ENCODE peak calls at places on chromosome 15, in seven cellular contexts. One of them, this sample, is unnamed. For H3K36me3, the result is how much of the 10 kb centered on the place peaks cover.

GRCh38 chr15:92845109-92845508 is 55.0 kb upstream of the CHD2 start:
- DNase-seq in MM.1S: peak
- DNase-seq in adipocyte: peak
- DNase-seq in heart right ventricle: no peak
- DNase-seq in body of pancreas: no peak
- DNase-seq in left ventricle myocardium inferior: no peak
- DNase-seq in cardiac muscle cell: no peak
- DNase-seq in this sample: no peak

GRCh38 chr15:69591905-69592508 is 139.4 kb downstream of the RPLP1 start:
- DNase-seq in heart right ventricle: no peak
- DNase-seq in MM.1S: no peak
- DNase-seq in adipocyte: no peak
- DNase-seq in body of pancreas: peak
- DNase-seq in left ventricle myocardium inferior: no peak
- DNase-seq in cardiac muscle cell: no peak
- DNase-seq in this sample: no peak

GRCh38 chr15:89070197-89071124 is 17.8 kb upstream of the ABHD2 start:
- DNase-seq in cardiac muscle cell: no peak
- DNase-seq in body of pancreas: no peak
- DNase-seq in MM.1S: no peak
- DNase-seq in left ventricle myocardium inferior: no peak
- DNase-seq in adipocyte: no peak
- DNase-seq in heart right ventricle: no peak
- DNase-seq in this sample: no peak

GRCh38 chr15:62153228-62153627 is 11.9 kb downstream of the C2CD4B start:
- DNase-seq in cardiac muscle cell: no peak
- DNase-seq in body of pancreas: no peak
- DNase-seq in MM.1S: no peak
- DNase-seq in heart right ventricle: no peak
- DNase-seq in adipocyte: no peak
- DNase-seq in left ventricle myocardium inferior: no peak
- DNase-seq in this sample: no peak

GRCh38 chr15:64267331-64267973 is 88.5 kb downstream of the CSNK1G1 start:
- DNase-seq in cardiac muscle cell: no peak
- DNase-seq in adipocyte: no peak
- DNase-seq in MM.1S: no peak
- DNase-seq in left ventricle myocardium inferior: no peak
- DNase-seq in body of pancreas: no peak
- DNase-seq in heart right ventricle: no peak
- DNase-seq in this sample: no peak

GRCh38 chr15:65918936-65919335 is 49.6 kb downstream of the RAB11A start:
- DNase-seq in adipocyte: no peak
- DNase-seq in body of pancreas: no peak
- DNase-seq in heart right ventricle: no peak
- DNase-seq in MM.1S: no peak
- DNase-seq in left ventricle myocardium inferior: no peak
- DNase-seq in cardiac muscle cell: no peak
- DNase-seq in this sample: no peak

GRCh38 chr15:60379466-60380274 is 18.1 kb downstream of the ANXA2 start:
- DNase-seq in body of pancreas: no peak
- DNase-seq in cardiac muscle cell: peak
- DNase-seq in MM.1S: no peak
- DNase-seq in heart right ventricle: no peak
- DNase-seq in adipocyte: peak
- DNase-seq in left ventricle myocardium inferior: no peak
- DNase-seq in this sample: no peak

GRCh38 chr15:80660114-80660513 is 35.0 kb upstream of the ABHD17C start:
- DNase-seq in heart right ventricle: no peak
- DNase-seq in left ventricle myocardium inferior: no peak
- DNase-seq in body of pancreas: peak
- DNase-seq in cardiac muscle cell: peak
- DNase-seq in MM.1S: no peak
- DNase-seq in adipocyte: peak
- DNase-seq in this sample: peak

GRCh38 chr15:50247819-50248650 is 17.5 kb downstream of the HDC start:
- DNase-seq in heart right ventricle: no peak
- DNase-seq in adipocyte: no peak
- DNase-seq in body of pancreas: peak
- DNase-seq in cardiac muscle cell: no peak
- DNase-seq in MM.1S: peak
- DNase-seq in left ventricle myocardium inferior: peak
- DNase-seq in this sample: no peak
- H3K4me3 ChIP-seq in heart right ventricle: no peak
- H3K4me3 ChIP-seq in adipocyte: no peak
- H3K4me3 ChIP-seq in body of pancreas: no peak
- H3K4me3 ChIP-seq in cardiac muscle cell: no peak
- H3K4me3 ChIP-seq in MM.1S: peak
- H3K4me3 ChIP-seq in left ventricle myocardium inferior: no peak
- H3K4me3 ChIP-seq in this sample: no peak

DNA sequence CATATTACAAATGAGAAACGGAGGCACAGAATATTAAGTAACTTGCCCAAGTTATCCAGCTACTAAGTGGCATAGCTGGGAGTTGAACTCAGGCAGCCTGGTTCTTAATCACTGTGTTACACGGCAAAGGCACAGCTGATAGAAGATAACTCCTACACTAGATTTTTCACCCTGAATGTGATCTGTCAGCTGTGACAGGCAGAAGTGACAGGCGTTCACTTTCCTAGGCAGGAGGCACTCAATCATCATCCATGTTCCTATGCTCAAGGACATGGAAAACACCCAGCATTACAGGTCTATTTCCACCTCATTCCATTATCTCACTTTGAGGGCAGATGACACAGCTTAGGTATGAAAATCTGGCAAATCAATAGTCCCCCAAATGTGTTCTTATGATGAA is 35.6 kb downstream of the TBC1D2B start:
- DNase-seq in heart right ventricle: no peak
- DNase-seq in adipocyte: no peak
- DNase-seq in body of pancreas: no peak
- DNase-seq in left ventricle myocardium inferior: no peak
- DNase-seq in MM.1S: no peak
- DNase-seq in cardiac muscle cell: no peak
- DNase-seq in this sample: no peak
- H3K36me3 ChIP-seq in heart right ventricle: under half
- H3K36me3 ChIP-seq in adipocyte: under half
- H3K36me3 ChIP-seq in body of pancreas: under half
- H3K36me3 ChIP-seq in left ventricle myocardium inferior: under half
- H3K36me3 ChIP-seq in MM.1S: under half
- H3K36me3 ChIP-seq in cardiac muscle cell: under half
- H3K36me3 ChIP-seq in this sample: under half

GRCh38 chr15:78880828-78881227 is 8.1 kb downstream of the MORF4L1 start:
- DNase-seq in heart right ventricle: no peak
- DNase-seq in left ventricle myocardium inferior: no peak
- DNase-seq in MM.1S: no peak
- DNase-seq in body of pancreas: no peak
- DNase-seq in adipocyte: peak
- DNase-seq in cardiac muscle cell: no peak
- DNase-seq in this sample: no peak

GRCh38 chr15:78881681-78882080 is 9.0 kb downstream of the MORF4L1 start:
- DNase-seq in left ventricle myocardium inferior: no peak
- DNase-seq in body of pancreas: no peak
- DNase-seq in MM.1S: no peak
- DNase-seq in heart right ventricle: no peak
- DNase-seq in adipocyte: no peak
- DNase-seq in cardiac muscle cell: no peak
- DNase-seq in this sample: no peak

GRCh38 chr15:78878356-78878755 is 5.7 kb downstream of the MORF4L1 start:
- DNase-seq in left ventricle myocardium inferior: no peak
- DNase-seq in body of pancreas: no peak
- DNase-seq in MM.1S: no peak
- DNase-seq in adipocyte: no peak
- DNase-seq in cardiac muscle cell: no peak
- DNase-seq in heart right ventricle: no peak
- DNase-seq in this sample: no peak

GRCh38 chr15:78880242-78880533 is 7.5 kb downstream of the MORF4L1 start:
- DNase-seq in body of pancreas: no peak
- DNase-seq in heart right ventricle: no peak
- DNase-seq in adipocyte: peak
- DNase-seq in cardiac muscle cell: no peak
- DNase-seq in left ventricle myocardium inferior: no peak
- DNase-seq in MM.1S: no peak
- DNase-seq in this sample: no peak

DNA sequence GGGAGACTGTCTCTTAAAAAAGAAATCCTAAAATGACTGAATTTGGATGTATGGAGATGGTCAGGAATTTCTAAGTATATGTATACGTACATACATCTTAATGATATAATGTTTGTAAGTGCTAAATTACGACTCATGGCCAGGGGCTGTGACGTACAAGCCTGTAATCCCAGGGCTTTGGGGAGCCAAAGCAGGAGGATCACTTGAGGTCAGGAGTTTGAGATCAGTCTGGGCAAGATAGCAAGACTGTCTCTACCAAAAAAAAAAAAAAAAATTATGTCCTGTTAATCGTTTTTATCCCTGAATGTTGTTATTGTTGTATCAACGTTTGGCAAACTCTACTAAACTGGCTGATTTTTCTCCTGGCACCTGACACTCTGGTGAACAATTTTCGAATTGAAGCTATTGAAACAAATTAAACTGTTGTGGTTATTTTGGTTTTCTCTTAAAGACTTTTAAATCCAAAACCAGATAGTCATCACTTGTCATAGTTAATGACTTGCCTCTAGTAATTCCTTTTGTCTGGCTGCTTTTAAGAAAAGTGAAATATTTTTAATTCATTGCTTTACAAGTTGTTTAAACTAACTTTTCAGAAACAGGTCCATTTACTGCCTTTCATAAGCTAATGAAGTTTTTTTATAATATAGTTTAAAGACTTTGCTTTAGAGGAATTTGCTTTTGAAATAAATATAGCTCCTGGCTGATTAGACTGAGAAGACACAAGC is 7.0 kb downstream of the MORF4L1 start:
- DNase-seq in body of pancreas: no peak
- DNase-seq in MM.1S: no peak
- DNase-seq in cardiac muscle cell: no peak
- DNase-seq in left ventricle myocardium inferior: no peak
- DNase-seq in heart right ventricle: no peak
- DNase-seq in adipocyte: no peak
- DNase-seq in this sample: no peak
- H3K4me3 ChIP-seq in body of pancreas: no peak
- H3K4me3 ChIP-seq in MM.1S: no peak
- H3K4me3 ChIP-seq in cardiac muscle cell: peak
- H3K4me3 ChIP-seq in left ventricle myocardium inferior: no peak
- H3K4me3 ChIP-seq in heart right ventricle: no peak
- H3K4me3 ChIP-seq in adipocyte: peak
- H3K4me3 ChIP-seq in this sample: no peak

DNA sequence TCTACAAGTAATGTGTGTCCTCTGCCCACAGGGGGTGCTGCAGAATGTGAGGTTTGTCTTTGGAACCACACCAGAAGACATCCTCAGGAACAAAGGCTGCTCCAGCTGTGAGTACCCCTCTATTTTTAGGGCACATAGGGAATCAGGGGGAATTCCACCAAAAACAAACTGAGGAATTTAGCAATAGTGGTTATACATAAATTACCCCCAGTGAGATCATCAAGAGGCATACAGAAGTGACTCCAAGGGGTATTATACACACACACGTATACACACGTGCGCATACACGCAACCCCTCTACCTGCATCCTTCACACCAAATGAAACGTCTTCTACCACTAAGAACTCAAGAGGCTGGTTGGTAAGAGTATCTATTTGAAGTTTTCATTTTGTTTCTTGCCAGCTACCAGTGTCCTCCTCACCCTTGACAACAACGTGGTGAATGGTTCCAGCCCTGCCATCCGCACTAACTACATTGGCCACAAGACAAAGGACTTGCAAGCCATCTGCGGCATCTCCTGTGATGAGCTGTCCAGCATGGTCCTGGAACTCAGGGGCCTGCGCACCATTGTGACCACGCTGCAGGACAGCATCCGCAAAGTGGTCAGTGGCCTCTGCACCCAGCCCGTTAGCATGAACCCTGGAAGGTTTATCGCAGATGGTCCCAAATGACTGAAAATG is 2.8 kb downstream of the THBS1 start:
- DNase-seq in adipocyte: peak
- DNase-seq in body of pancreas: no peak
- DNase-seq in MM.1S: peak
- DNase-seq in cardiac muscle cell: peak
- DNase-seq in left ventricle myocardium inferior: no peak
- DNase-seq in heart right ventricle: no peak
- DNase-seq in this sample: peak
- H3K36me3 ChIP-seq in adipocyte: half or more
- H3K36me3 ChIP-seq in body of pancreas: under half
- H3K36me3 ChIP-seq in MM.1S: under half
- H3K36me3 ChIP-seq in cardiac muscle cell: under half
- H3K36me3 ChIP-seq in left ventricle myocardium inferior: half or more
- H3K36me3 ChIP-seq in heart right ventricle: under half
- H3K36me3 ChIP-seq in this sample: under half

GRCh38 chr15:52370010-52370409 is 74.4 kb upstream of the MYO5C start:
- DNase-seq in left ventricle myocardium inferior: no peak
- DNase-seq in heart right ventricle: no peak
- DNase-seq in cardiac muscle cell: no peak
- DNase-seq in MM.1S: peak
- DNase-seq in adipocyte: no peak
- DNase-seq in body of pancreas: no peak
- DNase-seq in this sample: no peak
- H3K4me3 ChIP-seq in left ventricle myocardium inferior: no peak
- H3K4me3 ChIP-seq in heart right ventricle: no peak
- H3K4me3 ChIP-seq in cardiac muscle cell: no peak
- H3K4me3 ChIP-seq in MM.1S: peak
- H3K4me3 ChIP-seq in adipocyte: no peak
- H3K4me3 ChIP-seq in body of pancreas: no peak
- H3K4me3 ChIP-seq in this sample: no peak

GRCh38 chr15:84648539-84648938 is 5.5 kb downstream of the WDR73 start:
- DNase-seq in adipocyte: peak
- DNase-seq in cardiac muscle cell: no peak
- DNase-seq in body of pancreas: peak
- DNase-seq in MM.1S: no peak
- DNase-seq in heart right ventricle: peak
- DNase-seq in left ventricle myocardium inferior: peak
- DNase-seq in this sample: no peak
- H3K36me3 ChIP-seq in adipocyte: half or more
- H3K36me3 ChIP-seq in cardiac muscle cell: half or more
- H3K36me3 ChIP-seq in body of pancreas: under half
- H3K36me3 ChIP-seq in MM.1S: under half
- H3K36me3 ChIP-seq in heart right ventricle: under half
- H3K36me3 ChIP-seq in left ventricle myocardium inferior: half or more
- H3K36me3 ChIP-seq in this sample: under half

GRCh38 chr15:51736069-51736468 is 1.4 kb downstream of the LYSMD2 start:
- DNase-seq in MM.1S: no peak
- DNase-seq in cardiac muscle cell: no peak
- DNase-seq in heart right ventricle: no peak
- DNase-seq in adipocyte: peak
- DNase-seq in body of pancreas: no peak
- DNase-seq in left ventricle myocardium inferior: no peak
- DNase-seq in this sample: no peak
- H3K4me3 ChIP-seq in MM.1S: no peak
- H3K4me3 ChIP-seq in cardiac muscle cell: no peak
- H3K4me3 ChIP-seq in heart right ventricle: peak
- H3K4me3 ChIP-seq in adipocyte: peak
- H3K4me3 ChIP-seq in body of pancreas: no peak
- H3K4me3 ChIP-seq in left ventricle myocardium inferior: peak
- H3K4me3 ChIP-seq in this sample: no peak